ENCODE peak calls at places on chromosomes 1 and 21, in nine cellular contexts. K is choroid plexus epithelial cell, L is progenitor cell of endocrine pancreas, A is neural crest cell, G is MM.1S, B is Calu3, J is B cell, C is astrocyte, I is WTC11. N is an unnamed sample.

GRCh38 chr1:42319871-42320484 is 15.1 kb downstream of the FOXJ3 start:
- DNase-seq in A (no peak), I (no peak), C (no peak), B (no peak), J (no peak), G (no peak), L (no peak), K (no peak), N (no peak)

GRCh38 chr1:24015226-24016210 is 35.4 kb upstream of the SRSF10 start:
- DNase-seq in L (no peak), K (peak), C (peak), G (no peak), A (no peak), J (no peak), I (no peak), B (no peak), N (no peak)

GRCh38 chr1:110150330-110151174 is at the start of gene SLC6A17:
- DNase-seq in I (peak), K (peak), B (peak), J (peak), A (peak), C (peak), G (no peak), L (peak), N (no peak)

GRCh38 chr21:34642211-34643075 is 26.4 kb upstream of the CLIC6 start:
- DNase-seq in G (peak), K (peak), L (no peak), J (no peak), B (no peak), C (peak), I (no peak), A (no peak), N (peak)

GRCh38 chr1:84450916-84451315 is 28.1 kb upstream of the RPF1 start:
- DNase-seq in G (no peak), B (no peak), J (no peak), I (no peak), K (no peak), C (no peak), L (no peak), A (no peak), N (no peak)

GRCh38 chr1:203444077-203444683 is 31.4 kb upstream of the PRELP start:
- DNase-seq in B (no peak), A (no peak), C (no peak), I (no peak), J (no peak), G (no peak), L (no peak), K (no peak), N (no peak)

GRCh38 chr1:203858055-203858454 is 3.3 kb upstream of the SNRPE start:
- DNase-seq in G (no peak), J (no peak), L (no peak), I (no peak), C (peak), B (no peak), A (no peak), K (peak), N (no peak)

GRCh38 chr1:226349801-226350503 is 41.0 kb upstream of the LIN9 start:
- DNase-seq in A (no peak), J (no peak), C (no peak), I (no peak), G (no peak), K (peak), L (no peak), B (peak), N (peak)

GRCh38 chr1:20319456-20319855 is 28.8 kb downstream of the VWA5B1 start:
- DNase-seq in G (no peak), C (no peak), B (no peak), I (no peak), J (no peak), L (no peak), K (no peak), A (no peak), N (no peak)

GRCh38 chr1:15197591-15198447 is 44.3 kb downstream of the TMEM51 start:
- DNase-seq in G (no peak), A (no peak), I (no peak), K (no peak), C (no peak), J (no peak), B (no peak), L (no peak), N (no peak)

GRCh38 chr1:235295902-235296350 is 32.1 kb downstream of the ARID4B start:
- DNase-seq in I (no peak), K (peak), A (no peak), G (no peak), J (no peak), C (peak), L (no peak), B (peak), N (no peak)

GRCh38 chr1:211537253-211537652 is 41.7 kb downstream of the SLC30A1 start:
- DNase-seq in L (no peak), B (no peak), A (no peak), J (no peak), G (no peak), I (no peak), C (peak), K (peak), N (no peak)

GRCh38 chr21:32048353-32048752 is 175.5 kb downstream of the HUNK start:
- DNase-seq in C (no peak), A (no peak), J (no peak), G (no peak), B (no peak), L (no peak), I (no peak), K (no peak), N (no peak)

GRCh38 chr1:233081686-233082085 is 131.3 kb downstream of the NTPCR start:
- DNase-seq in A (peak), B (no peak), G (no peak), L (no peak), I (no peak), C (no peak), J (no peak), K (peak), N (no peak)

GRCh38 chr1:228048120-228048519 is 34.4 kb upstream of the ARF1 start:
- DNase-seq in L (no peak), K (no peak), J (no peak), B (no peak), G (no peak), C (no peak), I (no peak), A (no peak), N (no peak)

GRCh38 chr1:91885331-91885715 is 628 bp downstream of the TGFBR3 start:
- DNase-seq in J (peak), A (no peak), B (peak), L (no peak), K (no peak), I (peak), C (no peak), G (peak), N (no peak)

GRCh38 chr21:41957991-41958766 is 4.4 kb upstream of the C2CD2 start:
- DNase-seq in G (no peak), J (no peak), I (no peak), B (peak), L (no peak), C (peak), A (no peak), K (peak), N (no peak)

GRCh38 chr1:91583326-91583755 is 82.7 kb downstream of the CDC7 start:
- DNase-seq in A (no peak), L (no peak), B (no peak), J (no peak), I (no peak), K (no peak), C (peak), G (no peak), N (no peak)

GRCh38 chr1:35855016-35855700 is 27.9 kb upstream of the AGO1 start:
- DNase-seq in J (no peak), L (no peak), C (no peak), G (no peak), A (no peak), I (peak), K (no peak), B (no peak), N (no peak)

GRCh38 chr1:46798820-46799219 is at the start of gene CYP4B1:
- DNase-seq in K (no peak), C (no peak), L (no peak), I (no peak), A (no peak), J (no peak), G (no peak), B (no peak), N (no peak)

DNA sequence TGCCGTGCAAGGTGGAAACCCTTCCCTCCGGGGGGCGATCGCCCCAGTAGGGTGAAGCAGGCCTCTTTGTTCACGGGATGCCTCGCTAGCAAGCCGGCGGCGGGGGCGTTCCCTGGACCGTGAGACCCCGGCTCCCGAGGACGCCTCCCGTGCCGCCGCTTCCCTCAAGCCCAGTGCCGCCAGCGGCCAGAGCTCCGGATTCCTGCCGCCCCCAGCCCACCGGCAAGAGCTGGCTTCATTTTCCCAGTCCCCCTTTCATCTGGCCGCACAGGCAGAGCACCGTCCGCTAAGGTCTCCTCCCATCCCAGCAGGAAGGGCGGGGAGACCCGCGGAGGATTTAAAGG is 16.3 kb downstream of the IER5 start:
- DNase-seq in G (no peak), J (peak), K (no peak), I (peak), L (peak), B (peak), C (no peak), A (peak), N (peak)
- TF ChIP-seq CTCF in G (peak), J (peak), K (no peak), I (no peak), L (peak), B (no peak), C (no peak), A (peak), N (no peak)

DNA sequence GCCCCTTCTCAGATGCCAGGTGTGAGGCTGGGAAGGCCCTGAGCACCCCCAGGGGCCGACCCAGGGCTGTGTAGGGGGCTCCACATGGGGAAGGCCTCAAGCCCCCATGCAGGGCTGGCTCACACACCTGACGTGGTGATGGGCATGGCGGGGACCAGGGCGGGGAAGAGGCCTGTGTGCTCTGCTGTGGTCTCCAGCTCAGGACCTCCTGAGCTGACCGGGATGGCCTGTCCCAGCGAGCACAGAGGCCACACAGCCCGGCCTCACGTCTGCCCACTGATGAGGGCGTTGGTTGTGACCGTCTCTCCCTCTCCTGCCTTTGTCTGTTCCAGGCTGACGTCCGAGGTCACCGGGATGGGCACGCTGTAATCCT is 40.2 kb upstream of the COL6A1 start:
- DNase-seq in B (no peak), J (no peak), L (no peak), K (no peak), A (no peak), G (no peak), C (no peak), I (no peak), N (no peak)
- TF ChIP-seq CTCF in B (no peak), J (no peak), L (no peak), K (no peak), A (no peak), G (no peak), C (no peak), I (no peak), N (no peak)

DNA sequence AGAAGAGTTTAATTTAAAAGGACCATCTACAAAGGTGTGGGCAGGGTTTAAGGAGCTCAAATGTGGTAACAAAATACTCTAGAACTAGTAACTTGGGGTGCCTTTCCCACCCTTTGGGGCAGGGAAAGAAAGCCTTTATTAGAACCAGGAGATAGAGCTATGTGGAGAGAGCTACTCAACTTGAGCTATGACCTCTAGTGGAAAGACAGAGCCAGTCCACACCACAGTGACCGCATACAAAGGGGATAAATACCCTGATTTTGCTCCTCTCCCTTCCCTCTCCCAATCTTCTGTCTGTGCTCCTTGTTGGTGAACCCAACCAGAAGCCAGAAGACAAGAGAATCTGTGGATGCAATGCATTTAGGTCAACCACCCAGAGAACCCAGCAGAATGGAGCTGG is 54.4 kb upstream of the JAK1 start:
- DNase-seq in C (no peak), A (no peak), G (no peak), L (no peak), I (no peak), K (peak), J (no peak), B (no peak), N (no peak)
- TF ChIP-seq CTCF in C (peak), A (peak), G (peak), L (peak), I (no peak), K (peak), J (peak), B (peak), N (peak)

DNA sequence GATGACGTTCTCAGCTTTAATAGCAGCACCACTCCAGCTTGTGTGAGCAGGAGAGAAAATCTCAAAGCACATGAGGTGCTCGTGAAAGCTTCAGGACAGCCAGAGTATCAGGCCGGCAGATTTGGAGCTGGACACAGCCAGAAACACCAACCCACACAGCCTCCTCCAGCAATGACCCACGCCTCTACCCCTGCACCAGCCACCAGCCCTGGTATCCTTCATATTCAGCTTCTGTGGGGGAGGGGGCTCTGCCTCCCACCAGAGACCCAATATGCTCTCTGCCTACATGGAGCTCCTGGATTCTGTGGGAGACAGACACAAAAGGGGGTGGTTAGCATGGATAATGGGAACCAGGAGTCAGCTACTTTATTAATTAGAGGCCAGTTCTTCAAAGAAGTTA is 133.6 kb upstream of the FMN2 start:
- DNase-seq in I (no peak), C (no peak), A (no peak), B (no peak), K (no peak), L (no peak), G (no peak), J (no peak), N (no peak)
- TF ChIP-seq CTCF in I (no peak), C (no peak), A (no peak), B (no peak), K (no peak), L (no peak), G (no peak), J (no peak), N (no peak)

GRCh38 chr1:150385537-150386445 is 21.8 kb downstream of the RPRD2 start:
- DNase-seq in K (no peak), G (no peak), J (no peak), L (no peak), I (no peak), C (no peak), A (no peak), B (no peak), N (peak)
- TF ChIP-seq CTCF in K (no peak), G (no peak), J (no peak), L (no peak), I (no peak), C (no peak), A (no peak), B (no peak), N (no peak)

N was measured in GM20000.